ENCODE peak calls at places on chromosomes 5 and 9, in eight cellular contexts. Z is stimulated activated naive CD8-positive, alpha-beta T cell treated with anti-CD3 and anti-CD28 coated beads, Interleukin-15, Interleukin-2, amounts not matched to agents 100 U/mL and 50 U/mL, for 24 hours; X is gastrocnemius medialis; M is stimulated activated CD8-positive, alpha-beta memory T cell treated with anti-CD3 and anti-CD28 coated beads, Interleukin-2, amount 100 ng/mL, for 1 hour; P is kidney; T is hepatic stellate cell; B is GM06990; Y is fibroblast of gingiva. N is an unnamed sample.

GRCh38 chr5:16144416-16144815 is 35.2 kb downstream of the MARCHF11 start:
- DNase-seq in Z (no peak), X (no peak), M (no peak), P (no peak), T (no peak), B (no peak), Y (no peak), N (no peak)

GRCh38 chr9:121313458-121314152 is 45.6 kb downstream of the GSN start:
- DNase-seq in Z (no peak), X (no peak), M (no peak), P (no peak), T (no peak), B (no peak), Y (no peak), N (no peak)

GRCh38 chr9:125706661-125707539 is at the start of gene MAPKAP1:
- DNase-seq in Z (peak), X (peak), M (peak), P (peak), T (peak), B (peak), Y (peak), N (peak)

GRCh38 chr5:134025786-134026185 is 21.0 kb upstream of the VDAC1 start:
- DNase-seq in Z (no peak), X (no peak), M (no peak), P (no peak), T (no peak), B (no peak), Y (no peak), N (no peak)

GRCh38 chr5:132277971-132278964 is 15.9 kb upstream of the SLC22A4 start:
- DNase-seq in Z (no peak), X (no peak), M (no peak), P (peak), T (no peak), B (no peak), Y (no peak), N (no peak)

GRCh38 chr5:42912184-42912766 is 100.6 kb upstream of the SELENOP start:
- DNase-seq in Z (peak), X (no peak), M (peak), P (no peak), T (peak), B (no peak), Y (peak), N (peak)

GRCh38 chr9:83451308-83451707 is 86.9 kb downstream of the FRMD3 start:
- DNase-seq in Z (no peak), X (no peak), M (no peak), P (no peak), T (peak), B (no peak), Y (no peak), N (no peak)

GRCh38 chr5:136104311-136104975 is 28.2 kb upstream of the SMAD5 start:
- DNase-seq in Z (no peak), X (no peak), M (no peak), P (no peak), T (no peak), B (no peak), Y (no peak), N (no peak)

GRCh38 chr5:136979131-136979530 is 520.0 kb downstream of the SPOCK1 start:
- DNase-seq in Z (no peak), X (no peak), M (no peak), P (no peak), T (peak), B (no peak), Y (no peak), N (no peak)